ENCODE peak calls at places on chromosomes 1 and 21, in five cellular contexts. One of them, this sample, is unnamed.

GRCh38 chr1:235409045-235409820 is 42.0 kb downstream of the TBCE start:
- DNase-seq in CD8-positive, alpha-beta T cell: no peak
- DNase-seq in heart left ventricle: no peak
- DNase-seq in psoas muscle: no peak
- DNase-seq in WTC11: no peak
- DNase-seq in this sample: no peak

GRCh38 chr1:13826591-13826990 is 126.6 kb downstream of the PRDM2 start:
- DNase-seq in CD8-positive, alpha-beta T cell: no peak
- DNase-seq in heart left ventricle: no peak
- DNase-seq in psoas muscle: no peak
- DNase-seq in WTC11: no peak
- DNase-seq in this sample: no peak

GRCh38 chr1:94593611-94594010 is 52.1 kb upstream of the F3 start:
- DNase-seq in CD8-positive, alpha-beta T cell: no peak
- DNase-seq in heart left ventricle: no peak
- DNase-seq in psoas muscle: no peak
- DNase-seq in WTC11: no peak
- DNase-seq in this sample: no peak

GRCh38 chr21:26116456-26117011 is 54.0 kb downstream of the APP start:
- DNase-seq in CD8-positive, alpha-beta T cell: no peak
- DNase-seq in heart left ventricle: no peak
- DNase-seq in psoas muscle: no peak
- DNase-seq in WTC11: no peak
- DNase-seq in this sample: no peak

GRCh38 chr1:119651641-119652040 is 3.6 kb upstream of the ZNF697 start:
- DNase-seq in CD8-positive, alpha-beta T cell: no peak
- DNase-seq in heart left ventricle: no peak
- DNase-seq in psoas muscle: no peak
- DNase-seq in WTC11: no peak
- DNase-seq in this sample: no peak

GRCh38 chr21:31623664-31624063 is 35.8 kb upstream of the SOD1 start:
- DNase-seq in CD8-positive, alpha-beta T cell: no peak
- DNase-seq in heart left ventricle: no peak
- DNase-seq in psoas muscle: no peak
- DNase-seq in WTC11: no peak
- DNase-seq in this sample: no peak

GRCh38 chr21:42768324-42769121 is 110.8 kb downstream of the WDR4 start:
- DNase-seq in CD8-positive, alpha-beta T cell: no peak
- DNase-seq in heart left ventricle: no peak
- DNase-seq in psoas muscle: no peak
- DNase-seq in WTC11: no peak
- DNase-seq in this sample: no peak

GRCh38 chr1:93669369-93669768 is 12.3 kb downstream of the BCAR3 start:
- DNase-seq in CD8-positive, alpha-beta T cell: no peak
- DNase-seq in heart left ventricle: no peak
- DNase-seq in psoas muscle: no peak
- DNase-seq in WTC11: no peak
- DNase-seq in this sample: peak; percentile 26

GRCh38 chr1:229756666-229757065 is 130.6 kb downstream of the URB2 start:
- DNase-seq in CD8-positive, alpha-beta T cell: no peak
- DNase-seq in heart left ventricle: no peak
- DNase-seq in psoas muscle: no peak
- DNase-seq in WTC11: no peak
- DNase-seq in this sample: no peak

GRCh38 chr1:230112131-230112701 is 45.2 kb downstream of the GALNT2 start:
- DNase-seq in CD8-positive, alpha-beta T cell: no peak
- DNase-seq in heart left ventricle: peak; percentile 47
- DNase-seq in psoas muscle: peak; percentile 34
- DNase-seq in WTC11: no peak
- DNase-seq in this sample: no peak

GRCh38 chr21:38319781-38320180 is 63.0 kb downstream of the KCNJ15 start:
- DNase-seq in CD8-positive, alpha-beta T cell: no peak
- DNase-seq in heart left ventricle: no peak
- DNase-seq in psoas muscle: no peak
- DNase-seq in WTC11: no peak
- DNase-seq in this sample: no peak

GRCh38 chr1:64004451-64004850 is 199.0 kb upstream of the UBE2U start:
- DNase-seq in CD8-positive, alpha-beta T cell: no peak
- DNase-seq in heart left ventricle: no peak
- DNase-seq in psoas muscle: no peak
- DNase-seq in WTC11: peak; percentile 20
- DNase-seq in this sample: no peak

GRCh38 chr1:192343304-192343703 is 26.5 kb downstream of the RGS21 start:
- DNase-seq in CD8-positive, alpha-beta T cell: no peak
- DNase-seq in heart left ventricle: no peak
- DNase-seq in psoas muscle: no peak
- DNase-seq in WTC11: no peak
- DNase-seq in this sample: no peak

GRCh38 chr21:34840693-34841092 is 171.9 kb downstream of the CLIC6 start:
- DNase-seq in CD8-positive, alpha-beta T cell: no peak
- DNase-seq in heart left ventricle: no peak
- DNase-seq in psoas muscle: no peak
- DNase-seq in WTC11: no peak
- DNase-seq in this sample: no peak

GRCh38 chr1:52098139-52098871 is 42.2 kb downstream of the BTF3L4 start:
- DNase-seq in CD8-positive, alpha-beta T cell: no peak
- DNase-seq in heart left ventricle: no peak
- DNase-seq in psoas muscle: no peak
- DNase-seq in WTC11: no peak
- DNase-seq in this sample: no peak

GRCh38 chr1:227586733-227587132 is 23.4 kb downstream of the ZNF678 start:
- DNase-seq in CD8-positive, alpha-beta T cell: no peak
- DNase-seq in heart left ventricle: no peak
- DNase-seq in psoas muscle: no peak
- DNase-seq in WTC11: no peak
- DNase-seq in this sample: no peak

GRCh38 chr1:2091611-2092604 is 41.7 kb downstream of the PRKCZ start:
- DNase-seq in CD8-positive, alpha-beta T cell: peak; percentile 47
- DNase-seq in heart left ventricle: peak; percentile 55
- DNase-seq in psoas muscle: no peak
- DNase-seq in WTC11: peak; percentile 83
- DNase-seq in this sample: peak; percentile 83

GRCh38 chr1:89607156-89607555 is 25.8 kb upstream of the LRRC8C start:
- DNase-seq in CD8-positive, alpha-beta T cell: peak; percentile 72
- DNase-seq in heart left ventricle: no peak
- DNase-seq in psoas muscle: no peak
- DNase-seq in WTC11: no peak
- DNase-seq in this sample: no peak

GRCh38 chr1:244796719-244797406 is 38.6 kb upstream of the COX20 start:
- DNase-seq in CD8-positive, alpha-beta T cell: peak; percentile 47
- DNase-seq in heart left ventricle: peak; percentile 60
- DNase-seq in psoas muscle: no peak
- DNase-seq in WTC11: peak; percentile 66
- DNase-seq in this sample: peak; percentile 56

GRCh38 chr1:240611619-240612490 is at the start of gene GREM2:
- DNase-seq in CD8-positive, alpha-beta T cell: peak; percentile 29
- DNase-seq in heart left ventricle: peak; percentile 21
- DNase-seq in psoas muscle: peak; percentile 56
- DNase-seq in WTC11: peak; percentile 67
- DNase-seq in this sample: peak; percentile 53

GRCh38 chr21:45405271-45405818 is 380 bp downstream of the COL18A1 start:
- DNase-seq in CD8-positive, alpha-beta T cell: no peak
- DNase-seq in heart left ventricle: peak; percentile 67
- DNase-seq in psoas muscle: peak; percentile 73
- DNase-seq in WTC11: no peak
- DNase-seq in this sample: peak; percentile 35

GRCh38 chr21:35563885-35564451 is 496.4 kb downstream of the SETD4 start:
- DNase-seq in CD8-positive, alpha-beta T cell: no peak
- DNase-seq in heart left ventricle: peak; percentile 81
- DNase-seq in psoas muscle: peak; percentile 76
- DNase-seq in WTC11: no peak
- DNase-seq in this sample: no peak

GRCh38 chr1:87398644-87399043 is 70.0 kb downstream of the LMO4 start:
- DNase-seq in CD8-positive, alpha-beta T cell: no peak
- DNase-seq in heart left ventricle: no peak
- DNase-seq in psoas muscle: no peak
- DNase-seq in WTC11: no peak
- DNase-seq in this sample: no peak

GRCh38 chr1:187067160-187067559 is 238.4 kb downstream of the PLA2G4A start:
- DNase-seq in CD8-positive, alpha-beta T cell: no peak
- DNase-seq in heart left ventricle: peak; percentile 24
- DNase-seq in psoas muscle: no peak
- DNase-seq in WTC11: no peak
- DNase-seq in this sample: no peak

GRCh38 chr1:153968400-153968799 is 698 bp downstream of the CREB3L4 start:
- DNase-seq in CD8-positive, alpha-beta T cell: no peak
- DNase-seq in heart left ventricle: no peak
- DNase-seq in psoas muscle: no peak
- DNase-seq in WTC11: no peak
- DNase-seq in this sample: peak; percentile 31

GRCh38 chr1:13699510-13699909 is 478 bp upstream of the PRDM2 start:
- DNase-seq in CD8-positive, alpha-beta T cell: peak; percentile 19
- DNase-seq in heart left ventricle: no peak
- DNase-seq in psoas muscle: no peak
- DNase-seq in WTC11: no peak
- DNase-seq in this sample: no peak

GRCh38 chr1:162398999-162399580 is 12.8 kb downstream of the SH2D1B start:
- DNase-seq in CD8-positive, alpha-beta T cell: no peak
- DNase-seq in heart left ventricle: no peak
- DNase-seq in psoas muscle: no peak
- DNase-seq in WTC11: no peak
- DNase-seq in this sample: no peak

GRCh38 chr1:198134252-198134651 is 22.5 kb upstream of the NEK7 start:
- DNase-seq in CD8-positive, alpha-beta T cell: no peak
- DNase-seq in heart left ventricle: no peak
- DNase-seq in psoas muscle: no peak
- DNase-seq in WTC11: no peak
- DNase-seq in this sample: no peak

GRCh38 chr1:180773210-180773865 is 139.4 kb upstream of the KIAA1614 start:
- DNase-seq in CD8-positive, alpha-beta T cell: no peak
- DNase-seq in heart left ventricle: no peak
- DNase-seq in psoas muscle: no peak
- DNase-seq in WTC11: no peak
- DNase-seq in this sample: no peak

GRCh38 chr1:192904438-192904895 is 95.6 kb downstream of the RGS2 start:
- DNase-seq in CD8-positive, alpha-beta T cell: no peak
- DNase-seq in heart left ventricle: no peak
- DNase-seq in psoas muscle: no peak
- DNase-seq in WTC11: no peak
- DNase-seq in this sample: no peak

GRCh38 chr1:52552505-52553371 is at the start of gene TUT4:
- DNase-seq in CD8-positive, alpha-beta T cell: peak; percentile 81
- DNase-seq in heart left ventricle: peak; percentile 86
- DNase-seq in psoas muscle: peak; percentile 88
- DNase-seq in WTC11: peak; percentile 89
- DNase-seq in this sample: peak; percentile 84

GRCh38 chr1:154972517-154973343 is 1.8 kb upstream of the CKS1B start:
- DNase-seq in CD8-positive, alpha-beta T cell: no peak
- DNase-seq in heart left ventricle: no peak
- DNase-seq in psoas muscle: peak; percentile 74
- DNase-seq in WTC11: peak; percentile 91
- DNase-seq in this sample: peak; percentile 79

GRCh38 chr1:168734946-168735345 is 5.9 kb upstream of the DPT start:
- DNase-seq in CD8-positive, alpha-beta T cell: no peak
- DNase-seq in heart left ventricle: no peak
- DNase-seq in psoas muscle: no peak
- DNase-seq in WTC11: no peak
- DNase-seq in this sample: no peak
- TF ChIP-seq CTCF in CD8-positive, alpha-beta T cell: no peak
- TF ChIP-seq CTCF in heart left ventricle: peak; percentile 35
- TF ChIP-seq CTCF in psoas muscle: no peak
- TF ChIP-seq CTCF in WTC11: no peak
- TF ChIP-seq CTCF in this sample: no peak

DNA sequence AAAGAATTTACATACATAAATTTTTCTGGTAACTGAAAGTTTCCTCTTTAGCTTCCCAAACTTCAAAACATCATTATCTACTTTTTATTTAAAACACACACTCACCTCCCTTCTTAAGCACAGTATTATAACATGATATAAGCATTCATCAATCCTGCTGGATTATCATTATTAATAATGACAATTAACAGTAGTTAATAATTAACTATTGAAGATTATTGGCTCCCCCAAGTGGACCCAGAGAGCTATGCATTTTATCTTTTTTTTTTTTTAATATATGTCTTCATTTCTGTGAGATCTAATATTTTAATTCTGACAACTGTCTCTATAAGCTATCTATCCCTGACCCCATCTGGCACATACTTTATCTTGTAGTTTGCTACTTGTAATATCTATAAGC is 252.1 kb upstream of the CACYBP start:
- DNase-seq in CD8-positive, alpha-beta T cell: no peak
- DNase-seq in heart left ventricle: no peak
- DNase-seq in psoas muscle: no peak
- DNase-seq in WTC11: no peak
- DNase-seq in this sample: no peak
- TF ChIP-seq CTCF in CD8-positive, alpha-beta T cell: no peak
- TF ChIP-seq CTCF in heart left ventricle: peak; percentile 12
- TF ChIP-seq CTCF in psoas muscle: no peak
- TF ChIP-seq CTCF in WTC11: no peak
- TF ChIP-seq CTCF in this sample: no peak

DNA sequence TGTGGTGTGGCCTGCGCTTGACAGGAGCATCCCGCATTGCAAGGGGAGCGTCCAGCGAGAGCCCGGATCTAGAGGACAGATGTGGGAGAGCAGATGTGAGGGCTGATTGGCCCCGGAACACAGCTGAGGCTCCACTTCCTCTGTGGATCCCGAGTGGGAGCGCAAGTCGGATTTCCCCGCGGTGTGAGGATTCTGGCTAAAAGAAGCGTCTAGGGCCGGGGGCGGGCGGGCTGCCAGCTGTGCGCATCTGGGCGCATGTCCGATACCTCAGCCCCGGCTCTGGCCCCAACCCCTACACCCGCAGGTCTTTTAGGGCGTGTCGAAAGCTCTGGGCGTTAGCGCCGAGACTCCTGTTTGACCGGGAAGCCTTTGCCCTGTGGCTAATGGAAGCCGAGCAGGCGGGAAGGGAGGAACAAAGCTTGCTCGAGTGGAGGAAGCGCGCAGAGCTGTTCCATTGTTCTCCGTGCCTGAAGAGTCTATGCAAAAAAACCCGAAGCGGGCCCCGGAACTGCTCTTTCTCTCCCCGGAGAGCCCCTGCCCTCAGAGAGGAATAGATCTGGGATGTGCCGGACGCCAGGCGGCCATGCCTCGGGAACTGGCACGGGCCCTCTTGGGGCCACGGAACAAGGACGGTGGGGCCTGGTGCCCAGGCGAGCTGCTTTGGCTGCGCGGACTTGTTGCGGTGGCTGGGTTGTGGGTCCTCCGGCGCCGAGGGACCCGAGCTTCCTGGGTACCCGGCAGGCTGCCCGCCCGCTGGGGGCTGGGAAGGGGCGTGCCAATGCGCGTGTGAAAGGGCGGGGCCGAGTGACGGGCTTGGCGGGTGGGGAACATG is 111.1 kb downstream of the NAV1 start:
- DNase-seq in CD8-positive, alpha-beta T cell: no peak
- DNase-seq in heart left ventricle: peak; percentile 93
- DNase-seq in psoas muscle: peak; percentile 87
- DNase-seq in WTC11: peak; percentile 92
- DNase-seq in this sample: peak; percentile 61
- TF ChIP-seq CTCF in CD8-positive, alpha-beta T cell: no peak
- TF ChIP-seq CTCF in heart left ventricle: peak; percentile 17
- TF ChIP-seq CTCF in psoas muscle: no peak
- TF ChIP-seq CTCF in WTC11: no peak
- TF ChIP-seq CTCF in this sample: no peak

GRCh38 chr1:245858683-245859509 is 648.2 kb downstream of the SMYD3 start:
- DNase-seq in CD8-positive, alpha-beta T cell: no peak
- DNase-seq in heart left ventricle: no peak
- DNase-seq in psoas muscle: no peak
- DNase-seq in WTC11: no peak
- DNase-seq in this sample: no peak
- TF ChIP-seq CTCF in CD8-positive, alpha-beta T cell: no peak
- TF ChIP-seq CTCF in heart left ventricle: peak; percentile 2
- TF ChIP-seq CTCF in psoas muscle: no peak
- TF ChIP-seq CTCF in WTC11: no peak
- TF ChIP-seq CTCF in this sample: no peak